ENCODE peak calls at places on chromosomes 16 and 17, in nine cellular contexts. J, A, W, V, O, T, S, U and M are unnamed samples.

GRCh38 chr17:80879723-80880649 is 111.7 kb upstream of the CHMP6 start:
- DNase-seq in J (no peak), A (no peak), W (no peak), V (no peak), O (no peak), T (no peak), S (no peak), U (no peak), M (no peak)

GRCh38 chr17:15361592-15361991 is 20.2 kb upstream of the TEKT3 start:
- DNase-seq in J (no peak), A (no peak), W (no peak), V (no peak), O (no peak), T (no peak), S (no peak), U (no peak), M (no peak)

GRCh38 chr17:48615963-48616718 is 1.0 kb upstream of the HOXB8 start:
- DNase-seq in J (no peak), A (no peak), W (no peak), V (no peak), O (no peak), T (no peak), S (no peak), U (no peak), M (no peak)

GRCh38 chr17:1060991-1061390 is 64.1 kb downstream of the TIMM22 start:
- DNase-seq in J (no peak), A (peak), W (no peak), V (no peak), O (peak), T (peak), S (peak), U (peak), M (no peak)

GRCh38 chr17:556431-556995 is 158.1 kb downstream of the VPS53 start:
- DNase-seq in J (no peak), A (no peak), W (no peak), V (no peak), O (no peak), T (no peak), S (no peak), U (no peak), M (no peak)

GRCh38 chr17:17376362-17376761 is 73.2 kb downstream of the NT5M start:
- DNase-seq in J (no peak), A (peak), W (no peak), V (no peak), O (peak), T (no peak), S (no peak), U (no peak), M (no peak)

GRCh38 chr16:30458561-30459394 is 13.1 kb upstream of the SEPHS2 start:
- DNase-seq in J (no peak), A (no peak), W (peak), V (no peak), O (no peak), T (peak), S (no peak), U (no peak), M (peak)

GRCh38 chr17:44977065-44977464 is 9.0 kb upstream of the C1QL1 start:
- DNase-seq in J (no peak), A (no peak), W (peak), V (no peak), O (no peak), T (no peak), S (no peak), U (no peak), M (no peak)

GRCh38 chr17:36591434-36592315 is at the start of gene DHRS11:
- DNase-seq in J (peak), A (peak), W (peak), V (peak), O (peak), T (peak), S (peak), U (peak), M (peak)

GRCh38 chr17:49363251-49363650 is 1.2 kb upstream of the ZNF652 start:
- DNase-seq in J (no peak), A (no peak), W (no peak), V (no peak), O (no peak), T (peak), S (no peak), U (no peak), M (no peak)

GRCh38 chr17:81131486-81132196 is 33.7 kb upstream of the PVALEF start:
- DNase-seq in J (no peak), A (no peak), W (no peak), V (no peak), O (no peak), T (no peak), S (no peak), U (no peak), M (no peak)

GRCh38 chr17:36592711-36593321 is 1.1 kb downstream of the DHRS11 start:
- DNase-seq in J (no peak), A (no peak), W (no peak), V (no peak), O (no peak), T (peak), S (no peak), U (no peak), M (no peak)

GRCh38 chr16:2180461-2180860 is 15.9 kb downstream of the CASKIN1 start:
- DNase-seq in J (no peak), A (no peak), W (no peak), V (no peak), O (no peak), T (no peak), S (no peak), U (no peak), M (no peak)

GRCh38 chr17:15649861-15650391 is 30.4 kb upstream of the FBXW10B start:
- DNase-seq in J (no peak), A (peak), W (no peak), V (no peak), O (no peak), T (peak), S (no peak), U (peak), M (no peak)

GRCh38 chr16:6020162-6020980 is 922.8 kb upstream of the EEF2KMT start:
- DNase-seq in J (no peak), A (no peak), W (no peak), V (no peak), O (no peak), T (no peak), S (no peak), U (no peak), M (peak)

GRCh38 chr16:4924593-4925378 is 12.2 kb downstream of the PPL start:
- DNase-seq in J (peak), A (no peak), W (no peak), V (no peak), O (no peak), T (no peak), S (no peak), U (peak), M (no peak)

GRCh38 chr17:77391668-77392375 is 251.1 kb downstream of the SEC14L1 start:
- DNase-seq in J (peak), A (peak), W (no peak), V (no peak), O (peak), T (peak), S (no peak), U (no peak), M (no peak)

GRCh38 chr16:424033-424622 is 1.3 kb upstream of the RAB11FIP3 start:
- DNase-seq in J (no peak), A (peak), W (no peak), V (peak), O (peak), T (peak), S (no peak), U (peak), M (no peak)

GRCh38 chr17:19996502-19996901 is 12.7 kb upstream of the SPECC1 start:
- DNase-seq in J (peak), A (no peak), W (no peak), V (no peak), O (no peak), T (no peak), S (no peak), U (no peak), M (peak)

GRCh38 chr17:35313875-35314409 is 59.5 kb downstream of the SLFN11 start:
- DNase-seq in J (peak), A (no peak), W (no peak), V (no peak), O (no peak), T (peak), S (no peak), U (no peak), M (no peak)

GRCh38 chr17:78409191-78409621 is 30.8 kb downstream of the PGS1 start:
- DNase-seq in J (no peak), A (no peak), W (no peak), V (no peak), O (no peak), T (no peak), S (no peak), U (peak), M (no peak)

GRCh38 chr16:12516621-12517309 is 286.9 kb downstream of the CPPED1 start:
- DNase-seq in J (no peak), A (no peak), W (no peak), V (no peak), O (no peak), T (no peak), S (no peak), U (no peak), M (no peak)

GRCh38 chr16:58732545-58733247 is 1.4 kb downstream of the GOT2 start:
- DNase-seq in J (no peak), A (no peak), W (peak), V (no peak), O (peak), T (no peak), S (no peak), U (peak), M (no peak)

GRCh38 chr16:74437-75318 is 2.2 kb upstream of the RHBDF1 start:
- DNase-seq in J (peak), A (no peak), W (no peak), V (no peak), O (no peak), T (no peak), S (no peak), U (no peak), M (no peak)

GRCh38 chr16:66752958-66753357 is 1.5 kb upstream of the DYNC1LI2 start:
- DNase-seq in J (no peak), A (no peak), W (no peak), V (no peak), O (no peak), T (no peak), S (no peak), U (no peak), M (no peak)

GRCh38 chr16:66750279-66751134 is 902 bp downstream of the DYNC1LI2 start:
- DNase-seq in J (no peak), A (peak), W (peak), V (no peak), O (no peak), T (no peak), S (no peak), U (no peak), M (no peak)

GRCh38 chr16:66751992-66752322 is 548 bp upstream of the DYNC1LI2 start:
- DNase-seq in J (no peak), A (no peak), W (no peak), V (no peak), O (no peak), T (no peak), S (no peak), U (no peak), M (no peak)

GRCh38 chr16:66752379-66752778 is 970 bp upstream of the DYNC1LI2 start:
- DNase-seq in J (no peak), A (no peak), W (no peak), V (no peak), O (no peak), T (no peak), S (no peak), U (no peak), M (no peak)

DNA sequence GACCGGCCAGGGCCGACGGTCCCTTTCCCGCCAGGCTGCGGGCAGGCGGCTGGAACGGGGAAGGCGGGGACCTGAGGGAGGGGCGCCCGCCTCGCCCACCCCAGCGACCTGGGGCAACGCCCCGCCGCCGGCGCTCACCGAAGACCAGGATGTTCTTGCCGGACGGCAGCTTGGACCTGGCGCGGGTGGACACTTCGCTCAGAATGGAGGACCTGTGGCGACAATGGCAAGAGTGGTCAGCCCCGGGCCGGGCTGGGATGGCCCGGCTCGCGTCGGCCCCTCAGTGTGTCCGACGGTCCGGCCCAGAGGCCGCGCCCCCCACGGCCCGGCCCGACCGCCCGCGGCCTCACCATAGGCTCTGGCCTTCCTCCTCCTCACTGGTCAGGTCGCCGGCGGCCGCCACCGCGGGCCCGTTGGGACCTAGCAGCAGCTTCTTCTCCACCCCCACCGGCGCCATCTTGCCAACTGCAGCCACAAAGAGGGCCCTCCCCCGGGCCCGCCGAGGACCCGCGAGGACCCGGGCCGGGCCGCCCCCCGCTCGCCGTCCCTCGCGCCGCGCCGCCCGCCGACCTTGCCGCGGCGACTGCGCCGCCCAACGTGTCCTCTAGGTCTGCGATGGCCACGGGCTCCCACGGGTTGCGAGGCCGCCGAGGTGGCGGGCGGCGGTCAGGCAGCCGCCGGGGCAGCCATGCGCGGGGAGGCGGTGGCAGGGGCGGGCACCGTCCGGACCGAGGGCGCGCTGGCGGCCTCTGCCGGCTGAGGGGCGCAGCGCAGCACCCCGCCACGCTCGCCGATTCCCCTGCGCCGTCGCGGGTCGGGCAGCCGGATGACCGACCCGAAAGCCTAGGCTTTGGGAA is at the start of gene DYNC1LI2:
- DNase-seq in J (peak), A (peak), W (peak), V (peak), O (peak), T (peak), S (peak), U (peak), M (peak)
- TF ChIP-seq CTCF in J (peak), A (peak), W (peak), V (peak), O (peak), T (no peak), S (no peak), U (peak), M (peak)

GRCh38 chr16:8634991-8635736 is 13.7 kb downstream of the METTL22 start:
- DNase-seq in J (peak), A (peak), W (peak), V (no peak), O (peak), T (no peak), S (no peak), U (no peak), M (peak)
- TF ChIP-seq CTCF in J (peak), A (peak), W (peak), V (peak), O (peak), T (no peak), S (no peak), U (no peak), M (peak)

DNA sequence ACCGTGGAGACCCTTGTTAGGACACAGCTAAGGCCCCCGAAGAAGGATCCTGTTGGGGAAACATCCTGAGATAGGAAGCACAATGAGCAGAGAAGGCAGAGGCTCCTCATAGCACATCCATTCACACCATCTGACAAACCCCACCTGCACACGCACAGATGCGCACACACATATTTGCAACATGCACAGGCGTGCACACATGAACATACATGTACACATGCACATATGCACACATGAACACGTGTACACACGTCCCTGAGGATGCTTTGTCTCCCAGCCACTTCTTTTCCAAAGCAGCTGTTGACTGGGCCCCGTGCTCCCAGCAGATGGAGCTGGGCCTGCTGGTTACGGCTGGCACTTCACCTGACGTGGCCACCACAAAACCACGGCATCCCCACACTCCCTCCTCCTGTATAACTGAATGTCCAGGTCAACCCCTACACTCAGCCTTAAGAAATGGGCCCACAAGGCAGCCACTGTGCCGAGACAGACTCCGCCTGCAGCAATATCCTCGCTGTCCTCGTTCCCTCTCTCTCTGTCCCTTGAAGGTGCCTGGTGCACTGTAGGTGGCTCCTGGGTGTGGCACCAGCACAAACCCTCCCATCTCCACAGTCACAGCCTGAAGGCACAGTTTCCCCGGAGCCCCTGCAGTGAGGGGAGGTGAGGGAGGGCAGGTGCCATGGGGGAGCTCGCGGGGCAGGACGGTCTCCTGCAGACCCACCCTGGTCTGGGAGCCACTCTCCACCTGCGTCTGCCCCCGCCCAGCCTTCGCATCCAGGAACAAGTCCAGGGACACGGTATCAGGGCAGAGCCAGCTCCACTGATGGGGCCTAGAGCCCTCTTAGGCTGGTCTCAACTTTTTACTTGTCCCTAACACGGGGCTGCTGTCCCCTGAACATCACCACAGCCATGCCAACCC is 183.0 kb downstream of the RBFOX3 start:
- DNase-seq in J (no peak), A (no peak), W (no peak), V (no peak), O (no peak), T (no peak), S (no peak), U (no peak), M (no peak)
- TF ChIP-seq CTCF in J (no peak), A (no peak), W (no peak), V (no peak), O (no peak), T (no peak), S (no peak), U (no peak), M (no peak)

GRCh38 chr17:75498726-75499213 is 16.6 kb downstream of the CASKIN2 start:
- DNase-seq in J (peak), A (no peak), W (no peak), V (no peak), O (no peak), T (no peak), S (no peak), U (no peak), M (no peak)
- TF ChIP-seq CTCF in J (no peak), A (no peak), W (no peak), V (no peak), O (no peak), T (no peak), S (no peak), U (no peak), M (no peak)

DNA sequence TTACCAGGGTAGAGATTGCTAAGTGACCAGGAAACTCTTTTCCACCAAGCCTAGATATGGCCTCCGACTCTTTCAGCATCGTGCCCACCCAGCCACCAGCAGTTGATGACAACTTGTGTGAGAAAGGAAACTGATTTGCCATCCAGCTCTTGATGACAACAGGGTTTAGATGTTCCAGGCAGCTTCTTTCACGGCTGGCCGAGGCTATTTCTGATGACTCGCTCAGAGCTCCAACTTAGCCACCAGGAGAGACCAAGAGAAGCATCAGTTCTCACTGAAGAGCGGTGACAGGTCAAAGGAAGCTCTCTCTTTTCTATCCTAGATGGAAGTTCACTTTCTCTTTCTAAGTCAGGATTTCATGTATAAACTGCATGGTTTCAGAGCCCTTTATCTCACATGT is 61.2 kb downstream of the MPHOSPH6 start:
- DNase-seq in J (no peak), A (no peak), W (no peak), V (no peak), O (no peak), T (no peak), S (no peak), U (no peak), M (no peak)
- TF ChIP-seq CTCF in J (no peak), A (no peak), W (no peak), V (no peak), O (no peak), T (no peak), S (no peak), U (no peak), M (no peak)

GRCh38 chr17:70137451-70138230 is 31.7 kb upstream of the KCNJ2 start:
- DNase-seq in J (no peak), A (peak), W (peak), V (no peak), O (peak), T (peak), S (no peak), U (peak), M (no peak)
- TF ChIP-seq CTCF in J (no peak), A (no peak), W (no peak), V (no peak), O (no peak), T (no peak), S (no peak), U (no peak), M (no peak)

GRCh38 chr17:79515110-79515509 is 95.7 kb downstream of the RBFOX3 start:
- DNase-seq in J (no peak), A (no peak), W (no peak), V (no peak), O (no peak), T (no peak), S (no peak), U (no peak), M (no peak)
- TF ChIP-seq CTCF in J (no peak), A (no peak), W (no peak), V (no peak), O (no peak), T (no peak), S (no peak), U (no peak), M (no peak)